ENCODE peak calls at places on chromosomes 11 and 22, in six cellular contexts. One of them, this sample, is unnamed.

GRCh38 chr22:42725606-42726355 is 5.1 kb upstream of the A4GALT start:
- DNase-seq in DND-41: no peak
- DNase-seq in fibroblast of lung: no peak
- DNase-seq in HCT116: no peak
- DNase-seq in cardiac muscle cell: no peak
- DNase-seq in bronchial epithelial cell: no peak
- DNase-seq in this sample: no peak

GRCh38 chr11:65014146-65014960 is at the start of gene ARL2:
- DNase-seq in DND-41: peak
- DNase-seq in fibroblast of lung: no peak
- DNase-seq in HCT116: no peak
- DNase-seq in cardiac muscle cell: no peak
- DNase-seq in bronchial epithelial cell: no peak
- DNase-seq in this sample: no peak

GRCh38 chr11:2366271-2366670 is 10.8 kb upstream of the CD81 start:
- DNase-seq in DND-41: no peak
- DNase-seq in fibroblast of lung: no peak
- DNase-seq in HCT116: no peak
- DNase-seq in cardiac muscle cell: no peak
- DNase-seq in bronchial epithelial cell: no peak
- DNase-seq in this sample: no peak

GRCh38 chr11:103257360-103257759 is 148.1 kb downstream of the DYNC2H1 start:
- DNase-seq in DND-41: no peak
- DNase-seq in fibroblast of lung: peak
- DNase-seq in HCT116: peak
- DNase-seq in cardiac muscle cell: peak
- DNase-seq in bronchial epithelial cell: peak
- DNase-seq in this sample: no peak

GRCh38 chr22:45580703-45581381 is 78.2 kb downstream of the FBLN1 start:
- DNase-seq in DND-41: no peak
- DNase-seq in fibroblast of lung: no peak
- DNase-seq in HCT116: no peak
- DNase-seq in cardiac muscle cell: peak
- DNase-seq in bronchial epithelial cell: no peak
- DNase-seq in this sample: no peak

GRCh38 chr11:72684236-72684912 is 10.2 kb upstream of the PDE2A start:
- DNase-seq in DND-41: peak
- DNase-seq in fibroblast of lung: peak
- DNase-seq in HCT116: peak
- DNase-seq in cardiac muscle cell: peak
- DNase-seq in bronchial epithelial cell: peak
- DNase-seq in this sample: peak

GRCh38 chr22:50139843-50140415 is 30.6 kb upstream of the PANX2 start:
- DNase-seq in DND-41: no peak
- DNase-seq in fibroblast of lung: no peak
- DNase-seq in HCT116: no peak
- DNase-seq in cardiac muscle cell: no peak
- DNase-seq in bronchial epithelial cell: peak
- DNase-seq in this sample: no peak

GRCh38 chr11:114242032-114242431 is 54.2 kb upstream of the NNMT start:
- DNase-seq in DND-41: no peak
- DNase-seq in fibroblast of lung: no peak
- DNase-seq in HCT116: no peak
- DNase-seq in cardiac muscle cell: no peak
- DNase-seq in bronchial epithelial cell: no peak
- DNase-seq in this sample: no peak

GRCh38 chr11:10439924-10440323 is 15.1 kb upstream of the AMPD3 start:
- DNase-seq in DND-41: no peak
- DNase-seq in fibroblast of lung: no peak
- DNase-seq in HCT116: no peak
- DNase-seq in cardiac muscle cell: no peak
- DNase-seq in bronchial epithelial cell: no peak
- DNase-seq in this sample: no peak

GRCh38 chr11:13062115-13062514 is 53.0 kb downstream of the RASSF10 start:
- DNase-seq in DND-41: no peak
- DNase-seq in fibroblast of lung: no peak
- DNase-seq in HCT116: no peak
- DNase-seq in cardiac muscle cell: no peak
- DNase-seq in bronchial epithelial cell: no peak
- DNase-seq in this sample: no peak

GRCh38 chr11:46560300-46561025 is 33.4 kb downstream of the AMBRA1 start:
- DNase-seq in DND-41: peak
- DNase-seq in fibroblast of lung: peak
- DNase-seq in HCT116: no peak
- DNase-seq in cardiac muscle cell: no peak
- DNase-seq in bronchial epithelial cell: no peak
- DNase-seq in this sample: no peak

GRCh38 chr11:122677256-122677655 is 21.7 kb downstream of the UBASH3B start:
- DNase-seq in DND-41: no peak
- DNase-seq in fibroblast of lung: no peak
- DNase-seq in HCT116: no peak
- DNase-seq in cardiac muscle cell: no peak
- DNase-seq in bronchial epithelial cell: no peak
- DNase-seq in this sample: no peak

GRCh38 chr11:19919050-19919561 is 206.5 kb downstream of the NAV2 start:
- DNase-seq in DND-41: no peak
- DNase-seq in fibroblast of lung: peak
- DNase-seq in HCT116: no peak
- DNase-seq in cardiac muscle cell: no peak
- DNase-seq in bronchial epithelial cell: peak
- DNase-seq in this sample: no peak

GRCh38 chr11:65479184-65480145 is 19.4 kb upstream of the MALAT1 start:
- DNase-seq in DND-41: no peak
- DNase-seq in fibroblast of lung: peak
- DNase-seq in HCT116: no peak
- DNase-seq in cardiac muscle cell: no peak
- DNase-seq in bronchial epithelial cell: no peak
- DNase-seq in this sample: no peak

GRCh38 chr22:37043828-37044538 is 7.6 kb upstream of the KCTD17 start:
- DNase-seq in DND-41: peak
- DNase-seq in fibroblast of lung: peak
- DNase-seq in HCT116: peak
- DNase-seq in cardiac muscle cell: peak
- DNase-seq in bronchial epithelial cell: peak
- DNase-seq in this sample: no peak

GRCh38 chr22:31816750-31817149 is 62.9 kb downstream of the DEPDC5 start:
- DNase-seq in DND-41: no peak
- DNase-seq in fibroblast of lung: no peak
- DNase-seq in HCT116: no peak
- DNase-seq in cardiac muscle cell: no peak
- DNase-seq in bronchial epithelial cell: no peak
- DNase-seq in this sample: no peak

GRCh38 chr11:101003468-101003867 is 126.1 kb downstream of the PGR start:
- DNase-seq in DND-41: no peak
- DNase-seq in fibroblast of lung: no peak
- DNase-seq in HCT116: peak
- DNase-seq in cardiac muscle cell: no peak
- DNase-seq in bronchial epithelial cell: no peak
- DNase-seq in this sample: no peak

GRCh38 chr11:19557185-19557584 is 155.5 kb upstream of the NAV2 start:
- DNase-seq in DND-41: no peak
- DNase-seq in fibroblast of lung: no peak
- DNase-seq in HCT116: no peak
- DNase-seq in cardiac muscle cell: no peak
- DNase-seq in bronchial epithelial cell: no peak
- DNase-seq in this sample: no peak

GRCh38 chr22:19756288-19757128 is 4.1 kb upstream of the TBX1 start:
- DNase-seq in DND-41: no peak
- DNase-seq in fibroblast of lung: no peak
- DNase-seq in HCT116: peak
- DNase-seq in cardiac muscle cell: peak
- DNase-seq in bronchial epithelial cell: peak
- DNase-seq in this sample: peak
- H3K4me3 ChIP-seq in DND-41: no peak
- H3K4me3 ChIP-seq in fibroblast of lung: no peak
- H3K4me3 ChIP-seq in HCT116: peak
- H3K4me3 ChIP-seq in cardiac muscle cell: no peak
- H3K4me3 ChIP-seq in bronchial epithelial cell: peak
- H3K4me3 ChIP-seq in this sample: peak

GRCh38 chr11:127006311-127006710 is 5.7 kb upstream of the KIRREL3 start:
- DNase-seq in DND-41: no peak
- DNase-seq in fibroblast of lung: peak
- DNase-seq in HCT116: no peak
- DNase-seq in cardiac muscle cell: no peak
- DNase-seq in bronchial epithelial cell: no peak
- DNase-seq in this sample: no peak

GRCh38 chr11:127000291-127000968 is at the start of gene KIRREL3:
- DNase-seq in DND-41: no peak
- DNase-seq in fibroblast of lung: peak
- DNase-seq in HCT116: no peak
- DNase-seq in cardiac muscle cell: peak
- DNase-seq in bronchial epithelial cell: no peak
- DNase-seq in this sample: no peak

GRCh38 chr11:127000991-127001390 is 421 bp upstream of the KIRREL3 start:
- DNase-seq in DND-41: no peak
- DNase-seq in fibroblast of lung: no peak
- DNase-seq in HCT116: no peak
- DNase-seq in cardiac muscle cell: no peak
- DNase-seq in bronchial epithelial cell: no peak
- DNase-seq in this sample: no peak

GRCh38 chr11:127002669-127003259 is 2.2 kb upstream of the KIRREL3 start:
- DNase-seq in DND-41: no peak
- DNase-seq in fibroblast of lung: no peak
- DNase-seq in HCT116: no peak
- DNase-seq in cardiac muscle cell: no peak
- DNase-seq in bronchial epithelial cell: no peak
- DNase-seq in this sample: no peak

GRCh38 chr11:127003260-127003981 is 2.9 kb upstream of the KIRREL3 start:
- DNase-seq in DND-41: no peak
- DNase-seq in fibroblast of lung: peak
- DNase-seq in HCT116: no peak
- DNase-seq in cardiac muscle cell: peak
- DNase-seq in bronchial epithelial cell: no peak
- DNase-seq in this sample: no peak
- H3K4me3 ChIP-seq in DND-41: no peak
- H3K4me3 ChIP-seq in fibroblast of lung: no peak
- H3K4me3 ChIP-seq in HCT116: no peak
- H3K4me3 ChIP-seq in cardiac muscle cell: peak
- H3K4me3 ChIP-seq in bronchial epithelial cell: no peak
- H3K4me3 ChIP-seq in this sample: no peak

GRCh38 chr22:40263191-40263590 is 83.1 kb upstream of the ADSL start:
- DNase-seq in DND-41: no peak
- DNase-seq in fibroblast of lung: no peak
- DNase-seq in HCT116: no peak
- DNase-seq in cardiac muscle cell: no peak
- DNase-seq in bronchial epithelial cell: no peak
- DNase-seq in this sample: no peak

GRCh38 chr22:40265783-40266182 is 80.5 kb upstream of the ADSL start:
- DNase-seq in DND-41: no peak
- DNase-seq in fibroblast of lung: no peak
- DNase-seq in HCT116: no peak
- DNase-seq in cardiac muscle cell: no peak
- DNase-seq in bronchial epithelial cell: peak
- DNase-seq in this sample: no peak

GRCh38 chr22:40258463-40259046 is 80.8 kb downstream of the TNRC6B start:
- DNase-seq in DND-41: no peak
- DNase-seq in fibroblast of lung: peak
- DNase-seq in HCT116: peak
- DNase-seq in cardiac muscle cell: no peak
- DNase-seq in bronchial epithelial cell: peak
- DNase-seq in this sample: no peak

GRCh38 chr22:40257979-40258378 is 80.3 kb downstream of the TNRC6B start:
- DNase-seq in DND-41: no peak
- DNase-seq in fibroblast of lung: peak
- DNase-seq in HCT116: no peak
- DNase-seq in cardiac muscle cell: no peak
- DNase-seq in bronchial epithelial cell: no peak
- DNase-seq in this sample: no peak

DNA sequence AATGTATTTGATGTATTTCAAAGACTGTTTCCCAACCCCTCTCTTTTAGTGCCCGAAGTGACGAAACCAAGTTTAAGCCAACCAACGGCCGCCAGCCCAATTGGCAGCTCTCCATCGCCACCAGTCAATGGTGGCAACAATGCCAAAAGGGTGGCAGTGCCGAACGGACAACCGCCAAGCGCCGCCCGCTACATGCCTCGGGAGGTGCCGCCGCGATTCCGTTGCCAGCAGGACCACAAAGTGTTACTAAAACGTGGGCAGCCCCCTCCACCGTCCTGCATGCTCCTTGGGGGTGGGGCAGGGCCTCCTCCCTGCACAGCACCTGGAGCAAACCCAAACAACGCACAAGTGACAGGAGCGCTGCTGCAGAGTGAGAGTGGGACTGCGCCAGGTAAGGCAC is 84.1 kb downstream of the TNRC6B start:
- DNase-seq in DND-41: no peak
- DNase-seq in fibroblast of lung: no peak
- DNase-seq in HCT116: no peak
- DNase-seq in cardiac muscle cell: no peak
- DNase-seq in bronchial epithelial cell: no peak
- DNase-seq in this sample: no peak
- H3K4me3 ChIP-seq in DND-41: no peak
- H3K4me3 ChIP-seq in fibroblast of lung: no peak
- H3K4me3 ChIP-seq in HCT116: no peak
- H3K4me3 ChIP-seq in cardiac muscle cell: no peak
- H3K4me3 ChIP-seq in bronchial epithelial cell: no peak
- H3K4me3 ChIP-seq in this sample: no peak

GRCh38 chr11:75475767-75476650 is 43.0 kb upstream of the KLHL35 start:
- DNase-seq in DND-41: no peak
- DNase-seq in fibroblast of lung: peak
- DNase-seq in HCT116: no peak
- DNase-seq in cardiac muscle cell: no peak
- DNase-seq in bronchial epithelial cell: peak
- DNase-seq in this sample: no peak
- H3K4me3 ChIP-seq in DND-41: no peak
- H3K4me3 ChIP-seq in fibroblast of lung: no peak
- H3K4me3 ChIP-seq in HCT116: no peak
- H3K4me3 ChIP-seq in cardiac muscle cell: no peak
- H3K4me3 ChIP-seq in bronchial epithelial cell: no peak
- H3K4me3 ChIP-seq in this sample: no peak

GRCh38 chr22:38081636-38081940 is 2.4 kb downstream of the SLC16A8 start:
- DNase-seq in DND-41: no peak
- DNase-seq in fibroblast of lung: no peak
- DNase-seq in HCT116: no peak
- DNase-seq in cardiac muscle cell: no peak
- DNase-seq in bronchial epithelial cell: no peak
- DNase-seq in this sample: no peak
- H3K4me3 ChIP-seq in DND-41: no peak
- H3K4me3 ChIP-seq in fibroblast of lung: no peak
- H3K4me3 ChIP-seq in HCT116: no peak
- H3K4me3 ChIP-seq in cardiac muscle cell: peak
- H3K4me3 ChIP-seq in bronchial epithelial cell: peak
- H3K4me3 ChIP-seq in this sample: no peak

DNA sequence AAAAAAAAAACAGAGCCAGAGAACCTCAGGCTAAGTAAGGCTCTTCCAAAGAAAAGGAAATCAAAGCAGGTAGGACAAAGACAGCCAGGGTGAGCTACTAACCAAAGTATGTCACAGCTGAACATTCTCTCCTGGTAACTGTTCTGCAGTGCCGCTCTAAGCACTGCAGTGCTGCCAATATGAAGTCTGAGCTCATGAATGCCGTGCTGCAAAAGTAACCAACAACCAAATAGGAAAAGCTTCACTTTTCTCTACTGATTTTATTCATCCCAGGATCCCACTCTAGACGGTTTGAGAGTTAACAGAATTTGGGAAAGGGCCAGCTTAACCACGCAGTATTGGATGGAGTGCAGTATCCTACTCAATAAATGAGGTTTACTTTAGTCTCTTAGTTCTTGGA is 3.5 kb downstream of the SIK3 start:
- DNase-seq in DND-41: no peak
- DNase-seq in fibroblast of lung: peak
- DNase-seq in HCT116: no peak
- DNase-seq in cardiac muscle cell: no peak
- DNase-seq in bronchial epithelial cell: peak
- DNase-seq in this sample: no peak
- H3K4me3 ChIP-seq in DND-41: no peak
- H3K4me3 ChIP-seq in fibroblast of lung: peak
- H3K4me3 ChIP-seq in HCT116: no peak
- H3K4me3 ChIP-seq in cardiac muscle cell: no peak
- H3K4me3 ChIP-seq in bronchial epithelial cell: no peak
- H3K4me3 ChIP-seq in this sample: peak

GRCh38 chr11:92376146-92376599 is 151.6 kb downstream of the FAT3 start:
- DNase-seq in DND-41: no peak
- DNase-seq in fibroblast of lung: peak
- DNase-seq in HCT116: no peak
- DNase-seq in cardiac muscle cell: no peak
- DNase-seq in bronchial epithelial cell: peak
- DNase-seq in this sample: no peak
- H3K4me3 ChIP-seq in DND-41: no peak
- H3K4me3 ChIP-seq in fibroblast of lung: no peak
- H3K4me3 ChIP-seq in HCT116: no peak
- H3K4me3 ChIP-seq in cardiac muscle cell: no peak
- H3K4me3 ChIP-seq in bronchial epithelial cell: no peak
- H3K4me3 ChIP-seq in this sample: no peak

This sample was measured in CD8-positive, alpha-beta memory T cell.